ENCODE peak calls at places on chromosomes 11 and 22, in seven cellular contexts. G, Q, Z, X, N, P and S are unnamed samples.

GRCh38 chr11:61752925-61753551 is 602 bp downstream of the MYRF start:
- ATAC-seq in G (no peak), Q (no peak), Z (no peak), X (no peak), N (no peak), P (no peak), S (no peak)

GRCh38 chr11:80414766-80415165 is 973.9 kb upstream of the TENM4 start:
- ATAC-seq in G (peak; percentile 93), Q (no peak), Z (no peak), X (peak; percentile 71), N (no peak), P (no peak), S (no peak)

GRCh38 chr11:75383246-75383645 is 16.1 kb upstream of the RPS3 start:
- ATAC-seq in G (no peak), Q (peak; percentile 91), Z (peak; percentile 78), X (peak; percentile 47), N (peak; percentile 54), P (peak; percentile 43), S (no peak)

GRCh38 chr11:66172146-66172545 is 96.3 kb upstream of the RAB1B start:
- ATAC-seq in G (peak; percentile 61), Q (no peak), Z (no peak), X (no peak), N (peak; percentile 22), P (peak; percentile 60), S (no peak)

GRCh38 chr11:6991227-6991626 is 28.9 kb downstream of the ZNF214 start:
- ATAC-seq in G (peak; percentile 48), Q (no peak), Z (no peak), X (no peak), N (no peak), P (no peak), S (peak; percentile 52)

GRCh38 chr11:74669311-74670160 is 61.7 kb downstream of the CHRDL2 start:
- ATAC-seq in G (no peak), Q (no peak), Z (no peak), X (no peak), N (no peak), P (no peak), S (no peak)

GRCh38 chr22:19832476-19833108 is 22.1 kb downstream of the GNB1L start:
- ATAC-seq in G (no peak), Q (no peak), Z (no peak), X (peak; percentile 45), N (no peak), P (no peak), S (peak; percentile 70)

GRCh38 chr11:83057721-83058120 is 14.0 kb downstream of the RAB30 start:
- ATAC-seq in G (no peak), Q (no peak), Z (no peak), X (no peak), N (no peak), P (no peak), S (no peak)

GRCh38 chr11:104254347-104254746 is 90.4 kb upstream of the PDGFD start:
- ATAC-seq in G (peak; percentile 44), Q (peak; percentile 44), Z (no peak), X (peak; percentile 94), N (peak; percentile 58), P (peak; percentile 66), S (no peak)

GRCh38 chr11:2942447-2942846 is 13.2 kb upstream of the PHLDA2 start:
- ATAC-seq in G (no peak), Q (no peak), Z (no peak), X (no peak), N (no peak), P (no peak), S (no peak)

GRCh38 chr22:23446796-23447350 is 133.2 kb downstream of the IGLL1 start:
- ATAC-seq in G (no peak), Q (no peak), Z (no peak), X (no peak), N (no peak), P (no peak), S (no peak)

GRCh38 chr22:36151006-36151595 is 9.5 kb downstream of the APOL3 start:
- ATAC-seq in G (no peak), Q (no peak), Z (no peak), X (no peak), N (no peak), P (no peak), S (no peak)

GRCh38 chr11:111000400-111001090 is 245.0 kb upstream of the POU2AF2 start:
- ATAC-seq in G (no peak), Q (no peak), Z (no peak), X (no peak), N (no peak), P (no peak), S (no peak)

GRCh38 chr11:112355726-112356125 is 95.1 kb upstream of the PLET1 start:
- ATAC-seq in G (peak; percentile 65), Q (no peak), Z (no peak), X (peak; percentile 42), N (peak; percentile 86), P (no peak), S (no peak)

GRCh38 chr11:75790986-75791385 is 22.4 kb downstream of the DGAT2 start:
- ATAC-seq in G (peak; percentile 64), Q (no peak), Z (no peak), X (no peak), N (no peak), P (no peak), S (no peak)

GRCh38 chr11:10918275-10918674 is 60.4 kb upstream of the ZBED5 start:
- ATAC-seq in G (no peak), Q (no peak), Z (no peak), X (no peak), N (peak; percentile 52), P (no peak), S (no peak)

GRCh38 chr22:40526960-40527359 is 109.6 kb downstream of the MRTFA start:
- ATAC-seq in G (no peak), Q (no peak), Z (no peak), X (no peak), N (no peak), P (no peak), S (no peak)

GRCh38 chr11:9020881-9021280 is 17.1 kb upstream of the NRIP3 start:
- ATAC-seq in G (no peak), Q (no peak), Z (no peak), X (no peak), N (no peak), P (no peak), S (no peak)

GRCh38 chr22:43546186-43546585 is 134.4 kb downstream of the MPPED1 start:
- ATAC-seq in G (no peak), Q (no peak), Z (no peak), X (no peak), N (no peak), P (no peak), S (no peak)

GRCh38 chr11:70618471-70619101 is 220.3 kb downstream of the CTTN start:
- ATAC-seq in G (no peak), Q (no peak), Z (no peak), X (no peak), N (no peak), P (no peak), S (no peak)

GRCh38 chr11:65133724-65134123 is 595 bp downstream of the SYVN1 start:
- ATAC-seq in G (no peak), Q (no peak), Z (no peak), X (no peak), N (no peak), P (no peak), S (no peak)

GRCh38 chr22:49800408-49801238 is 27.1 kb downstream of the BRD1 start:
- ATAC-seq in G (peak; percentile 4), Q (no peak), Z (no peak), X (no peak), N (peak; percentile 52), P (no peak), S (no peak)

GRCh38 chr11:123145661-123146060 is 49.4 kb downstream of the CLMP start:
- ATAC-seq in G (peak; percentile 28), Q (no peak), Z (no peak), X (no peak), N (peak; percentile 38), P (no peak), S (no peak)

GRCh38 chr11:68441466-68442230 is 18.9 kb upstream of the PPP6R3 start:
- ATAC-seq in G (no peak), Q (no peak), Z (no peak), X (peak; percentile 51), N (no peak), P (no peak), S (no peak)